ENCODE peak calls at places on chromosomes 7 and 10, in seven cellular contexts. S is PC-3, V is thyroid gland, D is heart left ventricle, H is iPS DF 6.9, A is OCI-LY7, F is IMR-90. R is an unnamed sample. For H3K9me3, the result is how much of the 10 kb centered on the place peaks cover.

GRCh38 chr7:71422104-71422503 is 290.2 kb downstream of the GALNT17 start:
- DNase-seq in A (no peak), V (no peak), S (no peak), H (no peak), D (no peak), F (no peak), R (no peak)

GRCh38 chr7:11185179-11185578 is 211.5 kb downstream of the PHF14 start:
- DNase-seq in H (peak), F (peak), D (no peak), S (no peak), A (no peak), V (no peak), R (no peak)

GRCh38 chr7:29285451-29285807 is 90.9 kb downstream of the CHN2 start:
- DNase-seq in H (no peak), F (peak), S (peak), V (no peak), D (no peak), A (no peak), R (no peak)

GRCh38 chr10:96814264-96814663 is 17.8 kb upstream of the LCOR start:
- DNase-seq in F (peak), S (peak), H (no peak), D (no peak), V (no peak), A (no peak), R (no peak)

GRCh38 chr10:26841733-26842317 is 18.9 kb downstream of the ABI1 start:
- DNase-seq in H (no peak), D (no peak), S (no peak), F (no peak), V (no peak), A (no peak), R (no peak)

GRCh38 chr7:80775972-80776371 is 137.5 kb downstream of the CD36 start:
- DNase-seq in A (no peak), H (no peak), S (no peak), D (no peak), F (no peak), V (no peak), R (no peak)

GRCh38 chr7:2517004-2517403 is 2.6 kb upstream of the LFNG start:
- DNase-seq in V (no peak), S (peak), D (no peak), F (peak), A (no peak), H (no peak), R (no peak)

GRCh38 chr7:64687249-64687648 is 21.3 kb downstream of the ZNF107 start:
- DNase-seq in H (no peak), V (no peak), F (no peak), A (peak), S (no peak), D (no peak), R (no peak)

GRCh38 chr10:96578633-96579032 is 8.2 kb downstream of the TM9SF3 start:
- DNase-seq in D (no peak), A (no peak), V (no peak), H (no peak), S (no peak), F (no peak), R (no peak)

GRCh38 chr7:93949468-93949867 is 27.9 kb downstream of the GNG11 start:
- DNase-seq in H (no peak), S (peak), A (no peak), D (no peak), F (peak), V (no peak), R (no peak)

GRCh38 chr10:44167752-44168151 is 217.1 kb downstream of the CXCL12 start:
- DNase-seq in V (no peak), F (no peak), A (no peak), D (no peak), H (no peak), S (no peak), R (no peak)

GRCh38 chr10:71188201-71188600 is 24.2 kb upstream of the UNC5B start:
- DNase-seq in H (no peak), D (no peak), S (no peak), A (no peak), F (no peak), V (no peak), R (no peak)

GRCh38 chr10:5034588-5034987 is 30.9 kb upstream of the AKR1C2 start:
- DNase-seq in D (no peak), A (no peak), H (no peak), V (no peak), F (no peak), S (no peak), R (no peak)
- H3K9me3 ChIP-seq in D (half or more), A (under half), H (under half), V (under half), F (under half), S (under half), R (under half)

DNA sequence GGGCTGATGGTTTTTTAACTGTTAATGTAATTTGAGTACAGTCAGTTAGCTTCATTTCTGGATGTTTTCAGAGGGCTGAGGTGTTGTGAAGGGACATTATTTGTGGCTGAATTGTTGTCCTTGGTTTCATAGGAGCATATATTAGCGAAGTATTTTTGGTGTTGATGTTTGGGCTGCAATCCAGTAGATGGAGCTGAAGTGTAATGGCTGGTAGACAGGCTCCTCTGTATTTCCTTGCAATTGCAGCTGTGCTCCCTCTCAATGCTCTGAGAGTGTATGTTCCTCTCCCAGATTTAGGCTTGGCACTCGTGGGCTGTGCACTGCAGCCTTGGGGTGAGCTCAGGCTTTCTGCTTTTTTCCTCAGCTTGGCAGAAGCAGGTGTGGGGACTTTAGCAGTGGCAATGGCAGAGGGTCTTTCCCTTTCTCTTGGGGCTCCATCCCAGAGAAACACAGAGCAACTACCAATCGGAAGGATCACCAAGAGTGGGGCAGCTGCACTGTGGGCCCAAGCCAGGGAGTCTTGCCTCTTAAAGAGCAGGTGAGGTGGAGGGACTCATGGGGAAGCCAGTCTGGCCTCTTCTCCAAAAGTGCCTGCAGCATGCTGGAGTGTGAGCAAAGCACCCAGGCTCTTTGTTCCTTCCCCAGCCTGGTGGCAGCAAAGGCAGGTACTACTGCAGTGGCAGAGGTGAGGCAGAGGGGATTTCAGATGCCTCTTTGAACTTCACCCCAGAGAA is 544.4 kb downstream of the SH2D4B start:
- DNase-seq in S (no peak), A (peak), H (peak), F (peak), D (no peak), V (no peak), R (no peak)
- H3K9me3 ChIP-seq in S (under half), A (under half), H (under half), F (under half), D (under half), V (under half), R (under half)

DNA sequence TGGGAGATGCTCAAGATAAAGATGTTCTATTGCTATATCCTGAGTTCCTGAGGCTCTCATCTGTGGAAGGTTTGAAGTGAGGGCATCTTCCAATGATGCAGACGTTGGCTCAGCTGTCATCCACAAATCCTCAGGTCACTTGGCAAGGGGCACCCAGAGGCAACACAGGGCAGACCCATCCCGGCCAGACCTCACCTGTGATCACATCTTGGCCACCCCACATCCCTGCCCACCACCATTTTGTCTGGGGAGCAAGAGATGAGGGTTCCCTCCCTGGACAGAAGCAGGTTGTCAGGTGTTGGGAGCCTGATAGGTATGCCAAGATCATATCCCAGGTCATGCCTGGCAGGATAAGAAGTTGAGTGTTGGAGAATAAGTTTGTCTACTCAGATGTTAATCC is 918.2 kb upstream of the ZNF722 start:
- DNase-seq in S (no peak), F (no peak), H (no peak), V (no peak), A (no peak), D (no peak), R (no peak)
- H3K9me3 ChIP-seq in S (under half), F (under half), H (under half), V (under half), A (under half), D (half or more), R (under half)

DNA sequence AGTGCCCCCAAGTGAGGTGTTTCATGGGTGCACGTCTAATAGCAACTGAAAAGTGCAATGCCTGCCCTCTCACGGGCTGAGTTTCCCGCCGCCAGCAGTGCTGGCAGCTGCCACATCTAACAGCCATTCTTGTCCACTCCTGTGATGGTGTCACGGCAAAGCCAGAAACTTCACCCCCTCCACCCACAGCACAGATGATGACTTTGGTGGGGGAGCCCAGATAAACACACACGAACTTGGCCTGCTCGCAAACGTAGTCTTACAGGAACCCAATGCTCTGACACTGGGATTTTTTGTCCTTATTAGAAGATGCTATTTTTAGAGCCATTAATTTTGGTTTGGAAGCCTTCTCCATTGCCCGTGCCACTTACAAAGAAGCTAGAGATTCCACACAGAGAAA is 26.7 kb downstream of the CPXM2 start:
- DNase-seq in A (no peak), F (no peak), S (no peak), V (no peak), H (no peak), D (no peak), R (no peak)
- H3K9me3 ChIP-seq in A (under half), F (under half), S (under half), V (under half), H (under half), D (under half), R (under half)

GRCh38 chr7:158141806-158142518 is 445.7 kb downstream of the PTPRN2 start:
- DNase-seq in H (no peak), A (no peak), V (no peak), D (no peak), S (no peak), F (no peak), R (no peak)
- H3K9me3 ChIP-seq in H (under half), A (under half), V (under half), D (under half), S (under half), F (half or more), R (under half)